ENCODE peak calls at places on chromosomes 13 and 19, in five cellular contexts. K, J, L, R and A are unnamed samples.

GRCh38 chr19:5966215-5966614 is 11.7 kb downstream of the RANBP3 start:
- DNase-seq in R (no peak), K (no peak), L (no peak), J (no peak), A (peak; percentile 92)

GRCh38 chr13:19644947-19645439 is 11.5 kb downstream of the MPHOSPH8 start:
- DNase-seq in J (no peak), K (no peak), L (no peak), R (no peak), A (no peak)

GRCh38 chr13:96672016-96672415 is 322.3 kb downstream of the OXGR1 start:
- DNase-seq in K (no peak), J (no peak), L (no peak), R (no peak), A (no peak)

GRCh38 chr19:372306-372890 is 27.8 kb upstream of the MIER2 start:
- DNase-seq in K (no peak), R (peak; percentile 39), J (peak; percentile 33), L (peak; percentile 43), A (peak; percentile 78)

GRCh38 chr13:35496761-35497386 is 20.4 kb upstream of the MAB21L1 start:
- DNase-seq in K (no peak), J (no peak), R (no peak), L (no peak), A (peak; percentile 39)

GRCh38 chr19:41308450-41309224 is 1.3 kb upstream of the CCDC97 start:
- DNase-seq in K (peak; percentile 73), L (peak; percentile 94), J (peak; percentile 94), R (no peak), A (peak; percentile 92)

GRCh38 chr19:7944177-7944761 is 803 bp upstream of the TIMM44 start:
- DNase-seq in K (peak; percentile 85), J (peak; percentile 91), R (no peak), L (peak; percentile 89), A (peak; percentile 96)

GRCh38 chr19:44635581-44636438 is 7.9 kb upstream of the PVR start:
- DNase-seq in K (no peak), L (no peak), J (no peak), R (no peak), A (peak; percentile 44)

GRCh38 chr13:20331949-20332348 is 99.8 kb upstream of the GJB6 start:
- DNase-seq in K (no peak), R (no peak), J (no peak), L (no peak), A (no peak)

GRCh38 chr13:99967884-99968520 is 3.6 kb downstream of the ZIC5 start:
- DNase-seq in K (no peak), R (no peak), J (no peak), L (no peak), A (no peak)

GRCh38 chr13:95552539-95553270 is at the start of gene CLDN10:
- DNase-seq in K (peak; percentile 63), L (no peak), J (no peak), R (no peak), A (no peak)

GRCh38 chr19:13149628-13150186 is 468 bp downstream of the STX10 start:
- DNase-seq in R (no peak), J (peak; percentile 82), K (no peak), L (peak; percentile 73), A (peak; percentile 52)

GRCh38 chr13:36788276-36788675 is 30.7 kb upstream of the RFXAP start:
- DNase-seq in R (peak; percentile 29), L (no peak), J (no peak), K (no peak), A (no peak)

GRCh38 chr13:109974354-109974753 is 188.0 kb upstream of the IRS2 start:
- DNase-seq in L (no peak), K (no peak), R (no peak), J (no peak), A (peak; percentile 28)

GRCh38 chr13:44921931-44922758 is 67.1 kb downstream of the NUFIP1 start:
- DNase-seq in K (no peak), J (peak; percentile 72), L (no peak), R (peak; percentile 81), A (peak; percentile 94)

GRCh38 chr13:54953786-54954185 is 1925.2 kb downstream of the OLFM4 start:
- DNase-seq in K (no peak), L (no peak), J (no peak), R (no peak), A (no peak)

GRCh38 chr13:72643339-72643989 is 84.0 kb downstream of the MZT1 start:
- DNase-seq in K (no peak), J (peak; percentile 51), L (no peak), R (no peak), A (peak; percentile 70)

GRCh38 chr19:49809155-49809986 is 3.7 kb downstream of the FUZ start:
- DNase-seq in R (no peak), K (no peak), J (peak; percentile 82), L (peak; percentile 64), A (no peak)

GRCh38 chr19:27974082-27974513 is 1238.9 kb downstream of the UQCRFS1 start:
- DNase-seq in L (no peak), K (no peak), R (no peak), J (no peak), A (peak; percentile 29)

GRCh38 chr19:6233827-6234511 is 45.8 kb downstream of the MLLT1 start:
- DNase-seq in J (peak; percentile 59), R (no peak), K (no peak), L (peak; percentile 66), A (peak; percentile 33)

GRCh38 chr19:39843919-39844793 is 2.0 kb downstream of the FBL start:
- DNase-seq in K (no peak), R (no peak), L (no peak), J (no peak), A (peak; percentile 73)

GRCh38 chr13:110944121-110944967 is 29.5 kb upstream of the ANKRD10 start:
- DNase-seq in L (no peak), J (no peak), K (no peak), R (no peak), A (peak; percentile 78)

GRCh38 chr13:109844396-109844795 is 58.0 kb upstream of the IRS2 start:
- DNase-seq in J (no peak), K (no peak), L (no peak), R (no peak), A (no peak)

GRCh38 chr13:91045351-91046034 is 302.0 kb upstream of the MIR17HG start:
- DNase-seq in J (no peak), R (no peak), L (no peak), K (peak; percentile 6), A (peak; percentile 14)

DNA sequence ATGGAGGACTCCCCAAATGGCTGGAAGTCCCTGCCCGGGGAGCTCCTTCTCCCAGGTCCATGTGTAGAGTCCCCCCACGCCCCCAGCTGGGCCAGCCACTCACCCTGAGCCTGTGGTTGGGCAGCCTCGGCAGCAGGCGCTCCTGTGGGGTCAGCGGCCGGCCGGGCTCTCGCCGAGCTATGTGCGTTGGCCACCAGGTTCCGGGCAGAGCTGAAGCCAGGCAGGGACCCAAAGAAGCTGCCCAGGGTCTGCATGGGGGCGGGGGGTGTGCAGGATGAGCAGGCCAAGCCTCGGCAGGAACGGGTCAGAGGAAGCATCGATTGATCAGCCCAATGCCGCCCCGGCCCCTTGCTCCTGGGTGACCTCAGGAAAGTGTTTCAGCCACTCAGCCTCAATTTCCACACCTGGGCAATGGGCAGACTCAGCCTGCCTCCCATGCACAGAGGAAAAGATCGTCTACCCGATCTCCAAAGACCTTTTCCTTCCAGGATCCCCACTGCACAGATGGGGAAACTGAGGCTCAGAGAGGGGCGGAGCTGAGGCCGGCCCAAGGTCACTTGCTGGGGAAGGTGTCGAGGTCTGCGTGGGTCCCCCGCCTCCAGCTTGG is 732 bp downstream of the PLIN4 start:
- DNase-seq in R (no peak), J (no peak), L (no peak), K (no peak), A (no peak)
- H3K4me3 ChIP-seq in R (no peak overlapping the region), J (no peak overlapping the region), L (peak overlapping the region; percentile 31), K (no peak overlapping the region), A (no peak overlapping the region)

DNA sequence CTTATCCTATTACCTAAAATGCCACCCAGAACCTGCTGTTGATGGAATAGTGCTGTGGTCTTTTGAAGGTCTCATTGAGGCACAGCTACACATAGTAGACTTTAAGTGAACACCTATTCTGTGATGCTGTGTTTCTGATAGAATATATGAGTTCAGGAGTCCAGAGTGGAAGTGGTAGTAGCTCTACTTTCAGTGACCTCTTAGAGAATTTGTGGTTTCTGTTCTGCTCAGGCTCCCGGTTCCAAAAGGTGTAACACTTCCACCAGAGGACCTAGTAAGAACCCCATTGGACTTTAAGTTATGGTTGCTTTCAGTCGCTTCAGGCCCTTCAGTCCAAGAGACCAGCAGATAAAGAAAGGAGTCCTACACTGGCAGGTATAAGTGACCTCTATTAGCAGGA is 11.4 kb upstream of the MYCBP2 start:
- DNase-seq in R (no peak), J (no peak), K (no peak), L (no peak), A (no peak)
- H3K4me3 ChIP-seq in R (no peak overlapping the region), J (no peak overlapping the region), K (no peak overlapping the region), L (no peak overlapping the region), A (no peak overlapping the region)

GRCh38 chr19:18387395-18387794 is 1.4 kb downstream of the GDF15 start:
- DNase-seq in J (no peak), K (no peak), L (no peak), R (no peak), A (no peak)

GRCh38 chr19:18385359-18385674 is 641 bp upstream of the GDF15 start:
- DNase-seq in L (no peak), K (no peak), R (no peak), J (no peak), A (no peak)

GRCh38 chr19:18385675-18386542 is at the start of gene GDF15:
- DNase-seq in R (peak; percentile 59), J (peak; percentile 85), K (peak; percentile 38), L (peak; percentile 49), A (peak; percentile 94)

GRCh38 chr19:18388328-18389094 is 2.6 kb downstream of the GDF15 start:
- DNase-seq in J (peak; percentile 92), K (peak; percentile 68), L (peak; percentile 78), R (no peak), A (peak; percentile 62)

DNA sequence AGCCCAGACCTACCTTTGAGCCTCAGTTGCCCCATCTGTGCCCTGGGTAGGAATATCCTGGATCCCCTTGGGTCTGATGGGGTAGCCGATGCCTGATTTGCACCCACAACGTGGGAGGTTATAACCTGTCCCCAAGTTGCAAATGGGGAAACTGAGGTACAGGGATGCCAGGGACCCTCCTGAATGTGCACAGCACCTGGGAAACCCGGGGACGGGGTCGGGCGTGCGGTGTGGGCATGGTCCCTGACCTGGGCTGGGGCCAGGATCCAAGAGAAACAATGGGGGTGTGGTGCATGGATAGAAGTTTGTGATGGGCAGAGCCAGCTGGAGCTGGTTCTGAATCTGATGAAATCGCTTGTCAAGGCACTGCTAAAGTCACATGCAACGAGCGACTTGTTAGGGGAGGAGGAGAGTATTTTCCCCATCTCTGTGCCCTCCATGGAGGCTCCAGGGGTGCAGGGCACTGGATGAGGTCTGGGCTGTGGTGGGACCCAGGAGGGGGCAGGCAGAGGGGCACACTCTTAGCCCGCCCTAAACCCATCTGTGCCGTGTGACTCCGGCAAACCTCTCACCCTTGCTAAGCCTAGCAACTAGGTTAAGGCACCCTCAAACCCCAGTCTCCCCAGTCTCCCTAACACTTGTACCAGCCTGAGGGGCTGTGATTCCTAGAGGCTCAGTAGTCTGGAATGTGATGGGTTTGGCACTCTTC is 739 bp downstream of the GDF15 start:
- DNase-seq in R (no peak), K (no peak), L (no peak), J (no peak), A (peak; percentile 58)
- H3K4me3 ChIP-seq in R (peak overlapping the region; percentile 81), K (peak overlapping the region; percentile 13), L (peak overlapping the region; percentile 1), J (no peak overlapping the region), A (peak overlapping the region; percentile 83)

GRCh38 chr19:47861630-47862029 is 2.6 kb downstream of the TPRX2 start:
- DNase-seq in R (no peak), L (no peak), J (no peak), K (no peak), A (no peak)

GRCh38 chr19:47863514-47863936 is 4.5 kb downstream of the TPRX2 start:
- DNase-seq in R (no peak), L (peak; percentile 85), J (peak; percentile 87), K (peak; percentile 78), A (peak; percentile 69)

GRCh38 chr19:47865166-47865565 is 6.1 kb downstream of the TPRX2 start:
- DNase-seq in K (no peak), J (no peak), L (no peak), R (no peak), A (no peak)

GRCh38 chr19:47860602-47861297 is 1.7 kb downstream of the TPRX2 start:
- DNase-seq in J (no peak), K (no peak), R (no peak), L (no peak), A (no peak)
- H3K4me3 ChIP-seq in J (no peak overlapping the region), K (no peak overlapping the region), R (no peak overlapping the region), L (no peak overlapping the region), A (no peak overlapping the region)